ENCODE peak calls at places on chromosomes 1 and 21, in six cellular contexts. R, Q, I, V, G and B are unnamed samples.
A peak's percentile ranks its signal among the peaks of the same experiment; 100 is the strongest.

GRCh38 chr1:180842890-180843289 is 69.8 kb upstream of the KIAA1614 start:
- DNase-seq in Q (no peak), V (no peak), G (no peak), I (no peak), R (no peak), B (no peak)

GRCh38 chr1:27956761-27957160 is 3.0 kb upstream of the XKR8 start:
- DNase-seq in Q (no peak), R (no peak), V (no peak), G (no peak), I (no peak), B (no peak)

GRCh38 chr1:1115136-1115829 is 606 bp downstream of the C1orf159 start:
- DNase-seq in Q (peak; percentile 67), I (no peak), G (no peak), V (peak; percentile 7), R (no peak), B (peak; percentile 39)

GRCh38 chr1:54806931-54807611 is 5.9 kb upstream of the TTC22 start:
- DNase-seq in R (peak; percentile 64), Q (no peak), G (no peak), V (peak; percentile 64), I (no peak), B (no peak)

GRCh38 chr1:34425785-34426184 is 249.1 kb downstream of the C1orf94 start:
- DNase-seq in R (no peak), Q (no peak), V (no peak), G (no peak), I (no peak), B (no peak)

GRCh38 chr1:9482816-9483572 is 56.3 kb upstream of the SLC25A33 start:
- DNase-seq in I (no peak), R (no peak), V (no peak), G (no peak), Q (no peak), B (peak; percentile 87)

GRCh38 chr1:235601087-235601486 is 48.5 kb downstream of the GNG4 start:
- DNase-seq in I (no peak), G (peak; percentile 16), R (peak; percentile 27), V (no peak), Q (no peak), B (no peak)

GRCh38 chr1:15336866-15337265 is 72.8 kb upstream of the EFHD2 start:
- DNase-seq in R (no peak), I (no peak), V (no peak), G (no peak), Q (no peak), B (no peak)

GRCh38 chr1:170823120-170823519 is 112.2 kb upstream of the MROH9 start:
- DNase-seq in R (no peak), Q (no peak), V (no peak), I (no peak), G (no peak), B (no peak)

GRCh38 chr1:29406814-29407213 is 170.5 kb downstream of the PTPRU start:
- DNase-seq in I (no peak), Q (no peak), R (no peak), G (no peak), V (no peak), B (no peak)

GRCh38 chr21:25835397-25835796 is 100.6 kb downstream of the GABPA start:
- DNase-seq in V (no peak), I (no peak), R (no peak), Q (no peak), G (no peak), B (no peak)

GRCh38 chr1:109960745-109961094 is 23.8 kb upstream of the AHCYL1 start:
- DNase-seq in V (no peak), R (no peak), I (no peak), G (no peak), Q (no peak), B (no peak)

GRCh38 chr1:13731897-13732296 is 31.9 kb downstream of the PRDM2 start:
- DNase-seq in R (no peak), I (no peak), Q (no peak), V (no peak), G (no peak), B (no peak)

GRCh38 chr1:2850502-2850901 is 49.0 kb upstream of the TTC34 start:
- DNase-seq in Q (no peak), V (no peak), R (no peak), I (no peak), G (no peak), B (no peak)

GRCh38 chr1:150560011-150560438 is 10.8 kb downstream of the ADAMTSL4 start:
- DNase-seq in Q (peak; percentile 91), V (peak; percentile 85), I (no peak), G (peak; percentile 76), R (peak; percentile 85), B (peak; percentile 73)

GRCh38 chr21:30268608-30269197 is 14.0 kb downstream of the KRTAP24-1 start:
- DNase-seq in V (no peak), I (no peak), G (no peak), Q (no peak), R (no peak), B (no peak)

GRCh38 chr1:92040971-92041370 is 11.2 kb downstream of the EPHX4 start:
- DNase-seq in G (no peak), R (no peak), I (no peak), V (no peak), Q (no peak), B (no peak)

GRCh38 chr1:157369808-157370521 is 182.3 kb downstream of the FCRL5 start:
- DNase-seq in V (peak; percentile 64), Q (no peak), I (peak; percentile 74), R (peak; percentile 39), G (peak; percentile 66), B (no peak)

GRCh38 chr1:18109756-18110597 is 2.4 kb downstream of the IGSF21 start:
- DNase-seq in I (no peak), V (peak; percentile 37), R (peak; percentile 36), Q (no peak), G (peak; percentile 18), B (no peak)

GRCh38 chr1:63662056-63662836 is 69.0 kb downstream of the PGM1 start:
- DNase-seq in Q (peak; percentile 68), V (no peak), R (peak; percentile 37), I (no peak), G (peak; percentile 57), B (no peak)

GRCh38 chr1:55275151-55275748 is 60.1 kb upstream of the USP24 start:
- DNase-seq in R (no peak), V (peak; percentile 31), Q (no peak), G (no peak), I (no peak), B (no peak)

GRCh38 chr1:2135425-2135824 is 59.1 kb downstream of the FAAP20 start:
- DNase-seq in R (peak; percentile 62), V (peak; percentile 45), G (no peak), I (no peak), Q (peak; percentile 91), B (peak; percentile 78)

DNA sequence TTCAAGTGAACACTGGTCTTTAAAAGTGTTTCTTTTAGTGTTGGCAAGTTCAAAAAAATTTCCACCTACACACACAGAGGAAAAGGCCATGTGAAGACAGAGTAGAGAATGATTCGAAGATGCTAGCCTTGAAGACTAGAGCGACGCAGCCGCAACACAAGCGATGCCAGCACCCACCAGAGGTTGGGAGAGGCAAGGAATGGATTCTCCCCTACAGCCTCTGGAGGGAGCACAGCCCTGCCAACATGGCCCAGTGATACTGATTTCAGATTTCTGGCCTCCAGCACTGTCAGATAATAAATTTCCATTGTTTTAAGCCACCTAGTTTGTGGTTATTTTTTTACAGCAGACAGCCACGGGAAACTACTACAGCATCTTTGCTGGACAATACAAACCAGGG is 6.9 kb upstream of the ADAR start:
- DNase-seq in I (no peak), V (no peak), Q (no peak), G (no peak), R (no peak), B (no peak)
- H3K4me1 ChIP-seq in I (no peaks in the 10 kb centered on the region), V (no peaks in the 10 kb centered on the region), Q (no peaks in the 10 kb centered on the region), G (peaks cover under 1% of the 10 kb centered on the region), R (no peaks in the 10 kb centered on the region), B (no peaks in the 10 kb centered on the region)

GRCh38 chr1:168799918-168800605 is 71.1 kb upstream of the DPT start:
- DNase-seq in I (no peak), G (peak; percentile 31), R (no peak), V (no peak), Q (no peak), B (no peak)

GRCh38 chr1:168806955-168807354 is 77.9 kb upstream of the DPT start:
- DNase-seq in R (no peak), Q (no peak), I (no peak), V (no peak), G (no peak), B (no peak)

GRCh38 chr1:168801032-168801745 is 72.2 kb upstream of the DPT start:
- DNase-seq in V (no peak), I (no peak), Q (no peak), G (no peak), R (no peak), B (no peak)

DNA sequence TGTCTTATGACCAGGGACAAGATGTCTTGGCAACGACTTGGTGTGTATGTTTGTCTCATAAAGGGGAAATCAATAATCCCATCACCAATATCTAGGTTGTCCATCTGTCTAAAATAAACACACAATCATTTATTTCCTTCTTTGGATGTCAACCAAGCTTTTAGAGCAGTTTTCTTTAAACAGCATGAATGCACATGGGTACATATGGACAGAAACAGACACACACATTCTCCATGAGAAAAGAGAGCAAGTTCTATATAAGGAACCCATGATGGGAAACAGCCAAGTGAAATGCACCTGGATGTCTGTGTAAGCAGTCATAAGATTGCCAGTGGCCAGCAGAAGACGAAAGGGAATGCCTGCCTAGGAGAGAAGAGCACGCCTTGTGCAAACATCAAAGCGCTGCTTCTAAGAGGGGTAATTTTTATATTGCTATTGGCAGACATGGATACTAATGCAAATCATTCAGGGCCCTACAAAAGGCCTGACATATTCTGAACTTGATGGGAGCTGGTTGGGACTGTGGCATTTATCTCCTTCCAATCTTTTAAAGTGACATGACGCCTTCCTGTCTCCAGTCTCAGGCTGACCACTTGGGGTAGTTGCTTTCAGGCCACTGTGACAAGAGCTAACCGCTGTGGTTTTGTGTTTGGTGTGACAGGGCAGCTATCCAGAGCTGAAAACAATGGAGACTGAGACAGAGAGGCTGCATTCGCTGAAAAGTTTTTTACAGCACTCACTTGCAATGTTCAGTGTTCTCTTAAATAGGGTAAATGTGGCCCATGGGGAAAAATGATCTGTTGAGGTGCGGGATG is 74.9 kb upstream of the DPT start:
- DNase-seq in I (no peak), G (no peak), V (peak; percentile 32), R (no peak), Q (no peak), B (no peak)
- TF ChIP-seq EP300 in I (no peak), G (no peak), V (no peak), R (no peak), Q (no peak), B (no peak)

GRCh38 chr1:151990058-151990855 is 3.4 kb downstream of the S100A10 start:
- DNase-seq in I (no peak), R (no peak), G (no peak), Q (no peak), V (no peak), B (no peak)
- H3K4me1 ChIP-seq in I (peaks cover 95% of the 10 kb centered on the region), R (peaks cover 56% of the 10 kb centered on the region), G (peaks cover 64% of the 10 kb centered on the region), Q (peaks cover 65% of the 10 kb centered on the region), V (peaks cover 80% of the 10 kb centered on the region), B (peaks cover 23% of the 10 kb centered on the region)

DNA sequence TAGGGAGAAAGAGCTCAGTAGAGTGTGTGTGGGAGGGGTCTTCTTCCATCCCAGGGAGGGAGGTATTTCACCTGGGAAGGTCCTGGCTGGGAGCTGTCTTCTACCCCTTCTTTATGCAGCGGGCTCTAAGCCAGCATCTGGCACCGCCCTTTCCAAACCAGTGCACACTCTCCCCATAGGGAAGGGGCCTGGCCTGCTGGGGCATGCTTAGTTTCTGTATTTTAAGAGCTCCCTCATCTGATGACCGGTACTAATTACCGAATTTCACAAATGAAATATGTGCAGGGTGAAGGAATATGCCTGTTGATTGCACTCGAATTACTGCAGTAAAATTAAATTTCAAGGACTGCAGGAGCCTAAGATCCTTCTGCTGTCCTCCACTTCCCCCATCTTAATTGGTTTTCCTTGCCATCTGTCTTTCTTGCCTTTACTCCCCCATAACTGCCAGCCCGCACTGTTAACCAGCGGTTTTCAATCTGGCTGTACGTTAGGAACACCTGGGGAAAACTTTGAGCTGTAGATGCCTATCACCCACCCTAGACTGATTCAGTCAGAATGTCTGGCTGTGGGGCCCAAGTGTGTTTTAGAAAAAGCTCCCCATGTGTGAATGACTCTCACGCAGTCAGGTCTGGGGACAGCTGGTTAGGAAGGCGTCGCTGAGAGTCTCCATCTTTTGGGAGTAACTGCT is 20.1 kb downstream of the GALNT2 start:
- DNase-seq in I (no peak), V (no peak), R (no peak), Q (no peak), G (no peak), B (no peak)
- TF ChIP-seq EP300 in I (no peak), V (no peak), R (no peak), Q (no peak), G (no peak), B (no peak)